ENCODE peak calls at places on chromosomes 12 and 14, in four cellular contexts. N, A, D and U are unnamed samples.

GRCh38 chr12:26317942-26318565 is 122.7 kb downstream of the SSPN start:
- DNase-seq in N (no peak), A (no peak), D (no peak), U (no peak)

GRCh38 chr12:125403145-125403789 is 338.0 kb downstream of the AACS start:
- DNase-seq in N (peak; percentile 34), A (peak; percentile 56), D (no peak), U (peak; percentile 53)

GRCh38 chr14:95651028-95651427 is 35.2 kb upstream of the TCL1B start:
- DNase-seq in N (no peak), A (no peak), D (no peak), U (no peak)

GRCh38 chr12:70719672-70720420 is 82.6 kb upstream of the PTPRB start:
- DNase-seq in N (peak; percentile 1), A (peak; percentile 46), D (no peak), U (peak; percentile 58)

GRCh38 chr12:76201758-76202157 is 117.3 kb upstream of the NAP1L1 start:
- DNase-seq in N (no peak), A (no peak), D (no peak), U (no peak)

GRCh38 chr12:15350643-15351042 is 28.3 kb downstream of the PTPRO start:
- DNase-seq in N (no peak), A (no peak), D (no peak), U (no peak)

GRCh38 chr14:32697704-32698103 is 241.0 kb upstream of the NPAS3 start:
- DNase-seq in N (no peak), A (no peak), D (no peak), U (no peak)

GRCh38 chr14:65566820-65567522 is 154.4 kb downstream of the FUT8 start:
- DNase-seq in N (no peak), A (no peak), D (peak; percentile 33), U (no peak)

GRCh38 chr12:34048714-34049113 is 26.4 kb downstream of the ALG10 start:
- DNase-seq in N (peak; percentile 6), A (no peak), D (no peak), U (no peak)

GRCh38 chr12:88639361-88639760 is 59.1 kb upstream of the KITLG start:
- DNase-seq in N (no peak), A (no peak), D (no peak), U (peak; percentile 9)

GRCh38 chr14:68016243-68016914 is 196.8 kb downstream of the RAD51B start:
- DNase-seq in N (no peak), A (no peak), D (no peak), U (no peak)

GRCh38 chr14:81323621-81324400 is 76.3 kb downstream of the STON2 start:
- DNase-seq in N (no peak), A (no peak), D (no peak), U (peak; percentile 58)

GRCh38 chr12:82554529-82554928 is 132.2 kb upstream of the TMTC2 start:
- DNase-seq in N (no peak), A (no peak), D (peak; percentile 36), U (no peak)

GRCh38 chr14:75417674-75418073 is 10.1 kb upstream of the JDP2 start:
- DNase-seq in N (peak; percentile 18), A (no peak), D (no peak), U (no peak)

GRCh38 chr12:113642672-113643071 is 171.0 kb upstream of the LHX5 start:
- DNase-seq in N (no peak), A (no peak), D (no peak), U (no peak)

GRCh38 chr12:46407360-46407759 is 34.8 kb upstream of the SLC38A2 start:
- DNase-seq in N (no peak), A (no peak), D (no peak), U (no peak)

GRCh38 chr14:68939893-68940613 is 39.0 kb downstream of the ACTN1 start:
- DNase-seq in N (peak; percentile 78), A (no peak), D (no peak), U (peak; percentile 67)

GRCh38 chr12:27523305-27523641 is 733 bp upstream of the PPFIBP1 start:
- DNase-seq in N (no peak), A (peak; percentile 8), D (no peak), U (no peak)

GRCh38 chr14:60183724-60184596 is 18.8 kb upstream of the DHRS7 start:
- DNase-seq in N (peak; percentile 55), A (peak; percentile 11), D (no peak), U (peak; percentile 36)

GRCh38 chr12:93727195-93727811 is 50.1 kb downstream of the CRADD start:
- DNase-seq in N (no peak), A (no peak), D (no peak), U (no peak)

GRCh38 chr12:11986165-11986564 is 84.6 kb upstream of the BCL2L14 start:
- DNase-seq in N (no peak), A (no peak), D (no peak), U (no peak)

GRCh38 chr14:58633831-58634230 is 3.9 kb upstream of the DACT1 start:
- DNase-seq in N (no peak), A (no peak), D (no peak), U (no peak)

GRCh38 chr14:104576607-104577332 is 2.8 kb upstream of the C14orf180 start:
- DNase-seq in N (peak; percentile 25), A (no peak), D (no peak), U (no peak)

GRCh38 chr12:109739747-109740693 is 26.4 kb downstream of the FAM222A start:
- DNase-seq in N (no peak), A (peak; percentile 63), D (no peak), U (peak; percentile 62)

GRCh38 chr12:69655616-69656336 is 43.3 kb downstream of the BEST3 start:
- DNase-seq in N (peak; percentile 67), A (no peak), D (no peak), U (no peak)

GRCh38 chr12:29818925-29819324 is 35.2 kb upstream of the TMTC1 start:
- DNase-seq in N (no peak), A (no peak), D (no peak), U (no peak)

GRCh38 chr12:95185096-95185495 is 32.2 kb downstream of the FGD6 start:
- DNase-seq in N (no peak), A (no peak), D (no peak), U (no peak)

DNA sequence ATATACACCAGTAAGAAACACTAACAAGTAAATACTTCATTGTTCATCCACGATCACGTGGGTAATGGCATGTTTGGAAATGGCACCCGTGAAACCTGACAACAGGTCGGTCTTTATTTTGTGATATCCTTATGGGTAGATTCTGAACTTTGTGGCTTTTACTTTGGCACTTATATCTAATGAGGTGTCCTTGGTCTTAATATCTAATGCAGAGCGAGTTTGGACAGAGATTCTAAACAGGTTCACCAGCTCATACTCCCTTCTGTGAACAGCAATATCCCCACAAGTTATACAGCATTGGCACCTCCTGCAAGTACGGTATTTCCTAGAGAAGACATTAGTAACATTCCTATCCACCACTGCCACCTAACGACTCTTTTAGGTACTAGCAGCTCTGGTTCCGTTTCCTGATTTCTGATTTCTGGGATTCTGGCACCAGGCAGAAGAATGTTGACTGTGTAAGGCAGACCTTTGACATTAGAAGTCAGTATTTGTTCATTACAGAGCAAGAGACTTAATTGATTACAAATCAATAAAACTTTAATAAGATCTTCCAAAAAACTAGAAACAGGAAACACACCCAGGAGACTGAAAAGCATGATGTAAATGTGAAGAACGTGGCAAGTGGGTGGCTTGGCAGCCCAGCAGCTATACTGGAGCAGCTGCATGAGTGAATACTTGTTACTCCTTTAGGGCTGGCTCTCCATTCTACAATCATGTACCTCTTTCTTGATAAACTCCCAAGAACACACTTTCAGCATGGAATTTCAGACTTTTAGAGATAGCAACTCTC is 2.5 kb downstream of the ANG start:
- DNase-seq in N (peak; percentile 84), A (peak; percentile 41), D (peak; percentile 44), U (peak; percentile 65)
- TF ChIP-seq SP1 in N (no peak), A (no peak), D (no peak), U (no peak)

GRCh38 chr14:78157855-78158436 is 12.2 kb upstream of the NRXN3 start:
- DNase-seq in N (peak; percentile 3), A (peak; percentile 15), D (no peak), U (peak; percentile 20)
- TF ChIP-seq FOXK2 in N (no peak), A (no peak), D (no peak), U (no peak)

DNA sequence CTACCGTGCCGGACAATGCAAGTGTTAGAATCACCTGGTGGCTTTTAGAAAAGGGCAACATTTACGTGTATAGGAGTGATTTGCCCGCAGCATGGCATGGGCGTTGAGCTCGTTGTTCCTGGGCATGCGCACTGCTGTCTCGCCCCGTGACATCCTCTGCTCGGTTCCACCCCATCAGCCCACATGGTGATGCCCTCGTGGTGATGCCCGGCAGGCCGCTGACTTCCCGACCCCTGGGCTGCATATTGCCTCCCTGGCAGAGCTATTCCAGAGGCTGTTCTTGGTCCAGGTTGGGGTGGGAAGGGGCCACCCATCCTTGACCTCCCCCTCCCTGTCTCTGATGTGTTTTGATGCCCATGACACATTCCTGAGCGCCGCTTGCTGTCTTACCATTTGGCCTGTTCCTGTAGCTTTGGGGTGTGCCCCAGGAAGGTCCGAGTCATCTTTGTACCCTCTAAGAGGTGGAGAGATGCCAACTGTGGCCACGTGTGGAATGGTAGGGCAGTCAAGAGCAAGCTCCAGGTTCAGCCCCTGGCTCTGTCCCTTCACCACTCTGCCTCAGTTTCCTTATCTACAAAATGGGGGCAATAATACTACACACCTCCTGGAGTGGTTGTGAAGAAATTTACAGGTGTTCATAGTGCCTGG is 4.8 kb downstream of the HIP1R start:
- DNase-seq in N (no peak), A (no peak), D (no peak), U (no peak)
- TF ChIP-seq SP1 in N (no peak), A (no peak), D (no peak), U (no peak)

GRCh38 chr12:103505371-103506236 is 9.8 kb upstream of the C12orf42 start:
- DNase-seq in N (no peak), A (no peak), D (peak; percentile 98), U (no peak)
- TF ChIP-seq FOXK2 in N (no peak), A (no peak), D (no peak), U (no peak)

DNA sequence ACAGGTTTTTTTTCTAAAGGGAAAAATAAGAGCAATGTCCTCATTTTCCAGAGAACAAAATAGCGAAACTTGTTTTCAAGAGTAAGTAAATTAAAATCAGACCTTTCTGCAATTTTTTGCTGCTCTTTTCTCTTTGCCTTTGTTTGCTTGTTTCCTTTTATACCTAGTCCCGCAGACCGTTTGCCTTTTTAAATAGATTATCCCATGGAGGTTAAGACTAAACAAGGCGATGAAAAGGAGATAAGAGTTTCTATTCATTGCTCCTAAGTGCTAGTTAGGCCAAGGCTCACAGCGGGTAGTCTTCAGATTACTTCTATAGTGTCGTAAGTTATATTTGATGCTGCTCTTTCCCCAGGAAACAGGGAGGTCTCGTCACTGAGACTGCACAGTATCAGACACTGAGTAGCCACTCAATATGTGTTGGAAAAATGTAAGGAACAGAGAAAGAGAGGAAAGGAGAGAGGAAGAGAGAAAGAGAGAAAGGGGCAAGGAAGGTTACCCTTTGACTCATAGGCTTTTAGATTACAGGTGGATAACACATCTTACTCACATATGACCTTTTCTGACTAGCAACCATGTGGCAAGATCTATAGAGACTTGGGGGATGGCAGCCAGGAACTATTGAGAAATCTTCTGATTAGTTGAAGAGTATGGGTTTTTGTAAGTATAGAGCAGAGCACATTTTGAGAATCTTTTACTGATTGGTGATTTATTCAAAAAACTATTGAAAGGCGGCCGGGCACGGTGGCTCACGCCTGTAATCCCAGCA is 107.5 kb upstream of the PARP11 start:
- DNase-seq in N (no peak), A (no peak), D (no peak), U (no peak)
- TF ChIP-seq SP1 in N (no peak), A (no peak), D (no peak), U (no peak)

GRCh38 chr14:100735271-100735670 is 8.6 kb downstream of the DLK1 start:
- DNase-seq in N (no peak), A (no peak), D (no peak), U (no peak)
- TF ChIP-seq FOXK2 in N (no peak), A (no peak), D (no peak), U (no peak)